ENCODE peak calls at places on chromosome 12, in six cellular contexts. P is upper lobe of left lung, E is stomach, Q is transverse colon, L is body of pancreas, A is breast epithelium. H is an unnamed sample.

GRCh38 chr12:32896438-32897275 is at the start of gene PKP2:
- DNase-seq in P (peak), E (peak), Q (peak), L (peak), A (peak), H (no peak)

GRCh38 chr12:54383041-54383609 is 1.4 kb downstream of the ZNF385A start:
- DNase-seq in P (peak), E (no peak), Q (no peak), L (peak), A (no peak), H (no peak)

GRCh38 chr12:94769040-94769420 is 118.7 kb upstream of the TMCC3 start:
- DNase-seq in P (no peak), E (no peak), Q (peak), L (no peak), A (no peak), H (no peak)

GRCh38 chr12:116958402-116959197 is 47.9 kb downstream of the FBXW8 start:
- DNase-seq in P (no peak), E (no peak), Q (no peak), L (no peak), A (no peak), H (no peak)

GRCh38 chr12:101372431-101372830 is 35.1 kb downstream of the ARL1 start:
- DNase-seq in P (no peak), E (no peak), Q (no peak), L (no peak), A (no peak), H (no peak)

GRCh38 chr12:113407931-113408585 is 4.4 kb upstream of the SDS start:
- DNase-seq in P (no peak), E (no peak), Q (no peak), L (no peak), A (no peak), H (no peak)

GRCh38 chr12:110349521-110350151 is 53.9 kb downstream of the ANAPC7 start:
- DNase-seq in P (no peak), E (no peak), Q (no peak), L (no peak), A (no peak), H (no peak)

GRCh38 chr12:19196959-19197630 is 67.6 kb downstream of the PLEKHA5 start:
- DNase-seq in P (no peak), E (no peak), Q (no peak), L (no peak), A (no peak), H (no peak)

GRCh38 chr12:29796823-29797263 is 13.1 kb upstream of the TMTC1 start:
- DNase-seq in P (no peak), E (no peak), Q (peak), L (peak), A (peak), H (no peak)

GRCh38 chr12:59113831-59114273 is 193.5 kb upstream of the LRIG3 start:
- DNase-seq in P (peak), E (peak), Q (peak), L (peak), A (peak), H (peak)

GRCh38 chr12:89514751-89515150 is 9.8 kb downstream of the GALNT4 start:
- DNase-seq in P (no peak), E (no peak), Q (no peak), L (no peak), A (no peak), H (no peak)

GRCh38 chr12:116152268-116152667 is 125.2 kb downstream of the MED13L start:
- DNase-seq in P (no peak), E (no peak), Q (no peak), L (no peak), A (no peak), H (no peak)

GRCh38 chr12:79444089-79444488 is 246.7 kb downstream of the PAWR start:
- DNase-seq in P (no peak), E (no peak), Q (no peak), L (no peak), A (no peak), H (no peak)

DNA sequence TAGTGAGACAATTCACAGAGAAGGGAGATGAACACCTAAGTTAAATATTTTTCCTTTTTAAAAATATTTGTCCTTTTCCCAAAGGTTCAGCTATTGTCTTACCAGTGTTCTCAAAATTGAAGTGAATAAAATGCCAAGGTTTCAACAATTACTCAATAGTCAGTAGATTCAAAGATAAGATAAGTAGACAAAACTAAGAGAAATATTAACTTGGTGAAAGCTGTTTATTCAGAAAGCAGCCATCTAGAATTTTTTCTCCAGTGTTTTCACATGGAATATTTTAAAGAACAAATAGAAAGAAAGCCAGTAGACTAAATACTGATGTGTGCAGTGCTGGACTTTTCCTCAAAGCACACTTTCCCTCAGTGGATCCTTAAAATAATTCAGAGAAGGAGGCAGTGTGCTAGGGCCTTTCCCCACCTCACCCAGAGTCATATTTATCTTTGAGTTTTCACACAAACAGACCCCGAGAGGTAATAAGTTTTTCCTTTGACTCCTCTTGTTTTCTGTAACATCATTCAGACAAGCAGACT is 144.5 kb upstream of the PLEKHG7 start:
- DNase-seq in P (no peak), E (no peak), Q (no peak), L (no peak), A (no peak), H (no peak)
- TF ChIP-seq POLR2A in P (no peak), E (no peak), Q (no peak), L (no peak), A (no peak), H (no peak)

GRCh38 chr12:63083046-63083445 is 68.0 kb downstream of the AVPR1A start:
- DNase-seq in P (no peak), E (no peak), Q (no peak), L (no peak), A (no peak), H (no peak)
- H3K27ac ChIP-seq in P (no peak), E (no peak), Q (no peak), L (no peak), A (no peak), H (no peak)

GRCh38 chr12:52232916-52233461 is at the start of gene KRT7:
- DNase-seq in P (peak), E (no peak), Q (no peak), L (peak), A (peak), H (no peak)
- H3K4me3 ChIP-seq in P (peak), E (peak), Q (no peak), L (no peak), A (peak), H (no peak)

GRCh38 chr12:125561-125960 is 59.0 kb downstream of the IQSEC3 start:
- DNase-seq in P (no peak), E (no peak), Q (no peak), L (no peak), A (no peak), H (no peak)
- TF ChIP-seq POLR2A in P (no peak), E (no peak), Q (no peak), L (no peak), A (no peak), H (no peak)

DNA sequence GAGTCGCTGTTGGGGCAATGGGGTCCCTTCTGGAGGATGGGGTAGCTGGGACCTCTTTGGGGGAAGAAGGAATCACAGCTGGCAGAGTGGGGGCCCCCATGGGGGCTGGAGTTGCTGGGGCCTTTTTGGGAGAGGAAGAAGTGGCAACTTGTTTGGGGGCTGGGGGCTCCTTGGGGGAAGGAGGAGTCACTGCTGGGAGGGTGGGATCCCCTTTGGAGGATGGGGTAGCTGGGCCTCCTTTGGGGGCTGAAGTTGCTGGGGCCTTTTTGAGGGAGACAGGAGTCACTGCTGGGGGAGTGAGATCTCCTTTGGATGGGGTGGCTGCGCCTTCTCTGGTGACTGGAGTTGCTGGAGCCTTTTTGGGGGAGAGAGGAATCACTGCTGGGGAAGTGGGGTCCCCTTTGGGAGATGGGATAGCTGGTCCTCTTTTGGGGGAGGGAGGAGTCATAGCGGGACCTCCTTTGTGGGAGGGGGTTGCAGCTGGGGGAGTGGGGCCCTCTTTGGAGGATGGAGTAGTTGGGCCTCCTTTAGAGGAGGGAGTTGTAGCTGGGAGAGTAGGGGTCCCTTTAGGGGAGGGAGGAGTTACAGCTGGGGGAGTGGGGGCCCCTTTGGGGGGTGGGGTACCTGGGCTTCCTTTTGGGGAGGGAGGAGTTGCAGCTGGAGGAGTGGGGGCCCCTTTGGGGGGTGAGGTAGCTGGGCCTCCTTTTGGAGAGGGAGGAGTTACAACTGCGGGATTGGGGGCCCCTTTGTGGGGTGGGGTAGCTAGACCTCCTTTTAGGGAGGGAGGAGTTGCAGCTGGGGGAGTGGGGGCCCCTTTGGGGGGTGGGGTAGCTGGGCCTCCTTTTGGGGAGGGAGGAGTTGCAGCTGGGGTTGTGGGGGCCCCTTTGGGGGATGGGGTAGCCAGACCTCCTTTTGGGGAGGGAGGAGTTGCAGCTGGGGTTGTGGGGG is 7.9 kb downstream of the NACA start:
- DNase-seq in P (no peak), E (no peak), Q (no peak), L (no peak), A (no peak), H (peak)
- H3K27ac ChIP-seq in P (no peak), E (no peak), Q (no peak), L (no peak), A (peak), H (no peak)

GRCh38 chr12:22409071-22409951 is 74.8 kb upstream of the ST8SIA1 start:
- DNase-seq in P (no peak), E (no peak), Q (no peak), L (peak), A (no peak), H (no peak)
- H3K4me3 ChIP-seq in P (no peak), E (peak), Q (no peak), L (no peak), A (no peak), H (no peak)

GRCh38 chr12:84946753-84947152 is 34.2 kb upstream of the SLC6A15 start:
- DNase-seq in P (no peak), E (no peak), Q (no peak), L (no peak), A (no peak), H (no peak)
- TF ChIP-seq POLR2A in P (no peak), E (no peak), Q (no peak), L (no peak), A (no peak), H (no peak)

GRCh38 chr12:68231229-68231628 is 5.6 kb upstream of the IL26 start:
- DNase-seq in P (no peak), E (no peak), Q (no peak), L (no peak), A (no peak), H (no peak)
- H3K27ac ChIP-seq in P (no peak), E (no peak), Q (no peak), L (no peak), A (no peak), H (no peak)

GRCh38 chr12:109113661-109114321 is 2.6 kb upstream of the ACACB start:
- DNase-seq in P (no peak), E (no peak), Q (no peak), L (peak), A (no peak), H (peak)
- H3K4me3 ChIP-seq in P (no peak), E (no peak), Q (no peak), L (no peak), A (no peak), H (peak)

DNA sequence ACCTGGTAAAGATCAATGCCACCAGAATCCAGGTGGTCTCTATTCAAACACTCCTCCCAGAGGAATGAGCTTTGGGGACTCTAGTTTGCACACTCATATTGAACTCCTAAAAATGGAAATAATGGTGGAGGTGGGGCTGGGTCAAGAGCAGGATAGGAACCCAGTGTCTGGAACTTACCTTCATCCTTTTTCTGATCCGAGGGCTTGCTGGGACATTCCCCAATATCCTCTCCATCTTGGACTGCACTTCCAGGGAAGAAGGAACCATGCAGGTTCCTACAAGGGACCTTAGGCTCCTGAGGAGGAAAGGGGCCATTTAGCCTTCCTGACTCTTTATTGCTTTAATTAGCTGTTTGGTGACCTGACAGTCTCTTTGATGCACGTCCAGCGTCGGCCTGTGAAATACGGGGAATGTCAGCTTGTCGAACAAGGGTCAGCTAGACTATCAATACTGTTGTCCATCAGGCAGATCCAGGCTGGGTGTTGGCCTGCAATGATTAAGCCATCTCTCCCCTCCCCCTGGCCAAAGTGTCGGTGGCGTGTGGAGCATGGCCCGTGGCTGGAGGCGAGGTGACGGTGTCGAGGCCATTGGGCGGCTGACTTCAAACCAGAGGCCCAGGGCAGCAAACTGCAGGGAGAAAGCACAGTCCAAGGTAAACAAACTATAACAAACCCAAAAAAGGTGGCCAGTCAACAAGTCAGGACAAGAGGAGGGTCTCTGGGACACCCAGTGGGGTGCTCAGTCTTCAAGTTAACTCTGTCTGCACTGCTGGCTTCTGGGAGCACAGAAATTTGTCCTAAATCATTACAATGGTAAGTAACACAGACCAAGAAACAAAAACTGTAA is 405.2 kb upstream of the TBX3 start:
- DNase-seq in P (no peak), E (no peak), Q (no peak), L (no peak), A (no peak), H (no peak)
- TF ChIP-seq POLR2A in P (no peak), E (no peak), Q (no peak), L (no peak), A (no peak), H (no peak)

H was measured in Peyer's patch.